ENCODE peak calls at places on chromosomes 4 and X, in five cellular contexts. H is IMR-90, Z is lung, O is breast epithelium, X is HepG2. S is an unnamed sample.
A peak's percentile ranks its signal among the peaks of the same experiment; 100 is the strongest.

GRCh38 chr4:167989815-167990214 is 102.5 kb upstream of the ANXA10 start:
- DNase-seq in O (no peak), H (no peak), Z (no peak), X (no peak), S (no peak)

GRCh38 chr4:173513651-173514050 is 16.4 kb downstream of the HAND2 start:
- DNase-seq in Z (no peak), O (no peak), X (no peak), H (no peak), S (no peak)

GRCh38 chr4:94561249-94562024 is 109.7 kb downstream of the PDLIM5 start:
- DNase-seq in H (peak; percentile 87), X (no peak), Z (no peak), O (no peak), S (no peak)

GRCh38 chrX:101078716-101079115 is at the start of gene TMEM35A:
- DNase-seq in X (no peak), Z (no peak), H (peak; percentile 51), O (no peak), S (peak; percentile 7)

GRCh38 chr4:130035391-130035790 is 939.4 kb downstream of the C4orf33 start:
- DNase-seq in H (no peak), X (no peak), Z (no peak), O (no peak), S (no peak)

GRCh38 chrX:45681891-45682290 is 481.2 kb upstream of the DIPK2B start:
- DNase-seq in X (peak; percentile 48), O (no peak), H (no peak), Z (no peak), S (no peak)

GRCh38 chr4:175656615-175657014 is 155.4 kb downstream of the GPM6A start:
- DNase-seq in H (no peak), Z (no peak), O (no peak), X (no peak), S (no peak)

GRCh38 chrX:7242613-7243012 is 94.7 kb upstream of the PUDP start:
- DNase-seq in O (no peak), H (no peak), Z (no peak), X (no peak), S (no peak)

GRCh38 chr4:13528823-13529129 is 15.5 kb downstream of the NKX3-2 start:
- DNase-seq in Z (no peak), X (no peak), O (no peak), H (no peak), S (no peak)

GRCh38 chr4:3200423-3201090 is 48.4 kb upstream of the MSANTD1 start:
- DNase-seq in X (no peak), Z (no peak), O (no peak), H (no peak), S (no peak)

GRCh38 chrX:23317799-23318724 is 16.6 kb upstream of the PTCHD1 start:
- DNase-seq in Z (peak; percentile 34), O (no peak), X (no peak), H (no peak), S (no peak)

GRCh38 chr4:24965627-24966026 is 52.8 kb upstream of the CCDC149 start:
- DNase-seq in X (no peak), H (no peak), Z (no peak), O (no peak), S (no peak)

GRCh38 chr4:144862221-144862620 is 216.3 kb downstream of the HHIP start:
- DNase-seq in O (no peak), X (no peak), Z (no peak), H (no peak), S (no peak)

GRCh38 chr4:112370466-112370865 is 73.3 kb downstream of the ALPK1 start:
- DNase-seq in H (peak; percentile 8), Z (no peak), O (no peak), X (no peak), S (no peak)

GRCh38 chrX:152520653-152521052 is 69.5 kb upstream of the GABRA3 start:
- DNase-seq in H (no peak), O (no peak), X (no peak), Z (no peak), S (no peak)

GRCh38 chrX:93319604-93320003 is 353.8 kb downstream of the NAP1L3 start:
- DNase-seq in X (no peak), O (no peak), Z (no peak), H (no peak), S (no peak)

GRCh38 chr4:82223715-82224114 is 150.1 kb downstream of the HNRNPD start:
- DNase-seq in X (no peak), Z (no peak), O (no peak), H (no peak), S (no peak)

GRCh38 chr4:121380448-121381147 is at the start of gene QRFPR:
- DNase-seq in Z (no peak), X (no peak), H (no peak), O (no peak), S (no peak)

GRCh38 chr4:37561803-37562207 is 124.4 kb downstream of the RELL1 start:
- DNase-seq in X (peak; percentile 25), Z (no peak), O (no peak), H (peak; percentile 80), S (peak; percentile 23)

GRCh38 chr4:159735281-159736207 is 632.7 kb downstream of the RAPGEF2 start:
- DNase-seq in H (no peak), X (no peak), Z (no peak), O (no peak), S (no peak)

GRCh38 chrX:82648062-82648461 is 860.0 kb upstream of the POU3F4 start:
- DNase-seq in X (no peak), O (no peak), H (no peak), Z (no peak), S (no peak)

GRCh38 chr4:31674313-31674947 is 954.3 kb downstream of the PCDH7 start:
- DNase-seq in Z (no peak), H (peak; percentile 8), X (no peak), O (no peak), S (no peak)

GRCh38 chr4:10640535-10641159 is 43.9 kb downstream of the CLNK start:
- DNase-seq in Z (no peak), H (no peak), X (no peak), O (no peak), S (no peak)

GRCh38 chr4:145524535-145524934 is 42.9 kb downstream of the SMAD1 start:
- DNase-seq in O (no peak), H (no peak), X (no peak), Z (no peak), S (no peak)

GRCh38 chr4:153122855-153123254 is 81.4 kb upstream of the TRIM2 start:
- DNase-seq in Z (no peak), X (no peak), O (no peak), H (no peak), S (no peak)

GRCh38 chrX:151680805-151681204 is 14.5 kb upstream of the PRRG3 start:
- DNase-seq in Z (peak; percentile 65), X (peak; percentile 45), O (peak; percentile 52), H (peak; percentile 2), S (no peak)

GRCh38 chr4:150237110-150237852 is 159.0 kb downstream of the DCLK2 start:
- DNase-seq in O (no peak), X (no peak), Z (no peak), H (peak; percentile 98), S (peak; percentile 88)

GRCh38 chr4:154348657-154349056 is 142.9 kb downstream of the DCHS2 start:
- DNase-seq in Z (no peak), X (peak; percentile 1), O (no peak), H (no peak), S (no peak)

GRCh38 chrX:40010550-40011364 is 87.0 kb downstream of the BCOR start:
- DNase-seq in H (no peak), Z (no peak), O (no peak), X (peak; percentile 54), S (no peak)

GRCh38 chr4:67680568-67681222 is 20.3 kb downstream of the UBA6 start:
- DNase-seq in O (no peak), H (peak; percentile 31), Z (no peak), X (peak; percentile 23), S (no peak)

GRCh38 chr4:48375651-48376291 is 34.4 kb downstream of the SLAIN2 start:
- DNase-seq in Z (no peak), O (no peak), H (peak; percentile 96), X (peak; percentile 58), S (peak; percentile 74)
- H3K27ac ChIP-seq in Z (no peak overlapping the region), O (peak overlapping the region; percentile 4), H (peak overlapping the region; percentile 56), X (peak overlapping the region; percentile 5), S (peak overlapping the region; percentile 72)

DNA sequence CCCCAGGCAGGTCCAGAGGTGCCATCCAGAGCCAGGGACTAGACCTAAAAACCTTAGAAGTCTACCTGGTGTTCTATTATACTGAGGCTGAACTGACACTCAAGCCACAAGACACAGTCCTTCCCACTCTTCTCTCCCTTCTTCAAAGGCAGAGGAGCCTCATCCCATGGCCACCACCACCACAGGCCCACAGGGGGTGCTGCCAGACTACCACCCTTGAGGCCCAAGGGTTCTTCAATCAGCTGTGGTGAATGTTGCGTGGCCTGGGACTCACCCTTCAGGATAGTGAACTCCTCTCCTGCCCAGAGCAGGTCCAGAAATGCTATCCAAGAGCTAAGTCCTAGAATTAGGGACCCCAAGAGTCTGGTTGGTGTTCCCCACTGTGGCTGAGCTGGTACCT is 17.5 kb upstream of the RFC1 start:
- DNase-seq in X (peak; percentile 12), Z (no peak), H (no peak), O (no peak), S (no peak)
- TF ChIP-seq CTCF in X (peak; percentile 53), Z (no peak), H (no peak), O (no peak), S (no peak)

GRCh38 chr4:108725457-108725856 is 37.4 kb downstream of the ETNPPL start:
- DNase-seq in H (no peak), X (no peak), O (no peak), Z (no peak), S (no peak)
- H3K9me3 ChIP-seq in H (no peaks in the 10 kb centered on the region), X (peaks cover 31% of the 10 kb centered on the region), O (no peaks in the 10 kb centered on the region), Z (no peaks in the 10 kb centered on the region), S (peaks cover 5% of the 10 kb centered on the region)

DNA sequence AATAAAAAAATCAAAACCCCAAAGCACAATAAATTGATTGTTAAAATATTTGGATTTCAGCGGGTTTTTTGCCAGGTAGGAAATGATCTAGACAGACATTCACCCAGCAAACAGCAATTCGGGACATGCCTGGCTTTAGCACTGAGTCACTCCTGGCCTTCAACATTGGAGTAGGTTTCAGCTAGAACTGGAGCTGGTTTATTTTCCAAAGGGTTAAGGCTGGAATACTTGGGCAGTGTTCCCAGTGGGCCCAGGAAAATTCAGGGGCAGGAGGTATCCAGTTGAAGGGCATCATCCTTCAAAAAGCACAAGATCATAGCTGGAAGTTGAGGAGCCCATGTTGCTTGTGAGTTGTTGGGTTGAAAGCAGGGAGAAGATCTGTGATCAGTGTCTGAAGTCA is 41.0 kb downstream of the TXLNG start:
- DNase-seq in O (no peak), X (no peak), H (peak; percentile 65), Z (no peak), S (no peak)
- H3K27ac ChIP-seq in O (peak overlapping the region; percentile 2), X (no peak overlapping the region), H (peak overlapping the region; percentile 54), Z (no peak overlapping the region), S (peak overlapping the region; percentile 52)

DNA sequence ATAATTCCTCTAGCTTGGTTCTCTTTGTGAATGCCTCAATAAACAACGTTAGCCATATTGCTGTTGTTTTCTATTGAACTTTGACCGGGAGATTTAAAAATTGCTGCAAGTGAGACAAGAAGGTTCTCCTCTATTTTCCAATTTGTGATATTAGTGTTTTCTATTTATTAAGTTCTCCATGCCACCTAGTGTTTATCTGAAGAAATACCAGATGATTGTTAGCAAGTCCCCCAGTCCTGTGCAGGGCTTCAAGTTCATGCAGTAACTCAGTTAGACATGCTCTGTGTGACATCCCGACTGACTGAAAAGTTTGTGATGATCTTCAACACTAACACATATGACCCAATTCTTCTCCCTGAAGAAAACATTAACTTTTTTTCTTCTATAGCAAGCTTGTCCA is 31.5 kb upstream of the TFDP3 start:
- DNase-seq in H (no peak), O (no peak), Z (no peak), X (no peak), S (no peak)
- TF ChIP-seq CTCF in H (peak; percentile 8), O (no peak), Z (no peak), X (no peak), S (no peak)

S was measured in AG04450.